ENCODE peak calls at places on chromosome 20, in four cellular contexts. D is A549, M is cardiac muscle cell, H is psoas muscle. B is an unnamed sample.

GRCh38 chr20:271069-271468 is 13.5 kb downstream of the DEFB132 start:
- DNase-seq in D (no peak), M (no peak), H (no peak), B (no peak)

GRCh38 chr20:42366626-42367025 is 748.4 kb upstream of the CHD6 start:
- DNase-seq in D (no peak), M (no peak), H (no peak), B (no peak)

GRCh38 chr20:10673176-10673830 is 496 bp downstream of the JAG1 start:
- DNase-seq in D (no peak), M (peak; percentile 66), H (peak; percentile 27), B (peak; percentile 23)

GRCh38 chr20:24775966-24776365 is 173.1 kb upstream of the CST7 start:
- DNase-seq in D (no peak), M (no peak), H (no peak), B (no peak)

GRCh38 chr20:39390186-39390585 is 428.0 kb downstream of the DHX35 start:
- DNase-seq in D (no peak), M (no peak), H (no peak), B (no peak)

GRCh38 chr20:10557685-10558084 is 116.1 kb downstream of the JAG1 start:
- DNase-seq in D (no peak), M (no peak), H (no peak), B (peak; percentile 2)

GRCh38 chr20:57266251-57267157 is at the start of gene BMP7:
- DNase-seq in D (no peak), M (peak; percentile 72), H (no peak), B (peak; percentile 72)

GRCh38 chr20:53839423-53840176 is 230.8 kb downstream of the BCAS1 start:
- DNase-seq in D (no peak), M (no peak), H (no peak), B (peak; percentile 94)

GRCh38 chr20:50151034-50151743 is 2.3 kb downstream of the PEDS1 start:
- DNase-seq in D (no peak), M (no peak), H (no peak), B (no peak)

GRCh38 chr20:39904713-39905112 is 784.3 kb downstream of the MAFB start:
- DNase-seq in D (no peak), M (no peak), H (no peak), B (no peak)

GRCh38 chr20:24811020-24811419 is 138.0 kb upstream of the CST7 start:
- DNase-seq in D (no peak), M (no peak), H (no peak), B (no peak)

GRCh38 chr20:14568701-14569100 is 231.3 kb upstream of the FLRT3 start:
- DNase-seq in D (no peak), M (no peak), H (no peak), B (no peak)

GRCh38 chr20:32018269-32019155 is 8.3 kb downstream of the CCM2L start:
- DNase-seq in D (peak; percentile 77), M (peak; percentile 73), H (peak; percentile 52), B (peak; percentile 60)

GRCh38 chr20:4509825-4510522 is 211.7 kb upstream of the PRND start:
- DNase-seq in D (no peak), M (no peak), H (no peak), B (no peak)

GRCh38 chr20:25148181-25148981 is 47.1 kb upstream of the ENTPD6 start:
- DNase-seq in D (no peak), M (peak; percentile 12), H (peak; percentile 43), B (no peak)

GRCh38 chr20:14334306-14334930 is 3.0 kb downstream of the FLRT3 start:
- DNase-seq in D (peak; percentile 37), M (peak; percentile 75), H (no peak), B (peak; percentile 1)

GRCh38 chr20:35892871-35893270 is 61.4 kb downstream of the SCAND1 start:
- DNase-seq in D (no peak), M (no peak), H (no peak), B (no peak)

GRCh38 chr20:64066984-64067605 is 4.1 kb downstream of the TCEA2 start:
- DNase-seq in D (no peak), M (no peak), H (no peak), B (no peak)
- H3K27ac ChIP-seq in D (no peak overlapping the region), M (no peak overlapping the region), H (no peak overlapping the region), B (no peak overlapping the region)

GRCh38 chr20:37220796-37221195 is 40.8 kb downstream of the GHRH start:
- DNase-seq in D (no peak), M (no peak), H (no peak), B (no peak)
- H3K27ac ChIP-seq in D (no peak overlapping the region), M (peak overlapping the region; percentile 6), H (no peak overlapping the region), B (no peak overlapping the region)

GRCh38 chr20:44629542-44629941 is 22.0 kb downstream of the ADA start:
- DNase-seq in D (no peak), M (no peak), H (no peak), B (no peak)
- H3K27ac ChIP-seq in D (no peak overlapping the region), M (no peak overlapping the region), H (no peak overlapping the region), B (no peak overlapping the region)

GRCh38 chr20:8402798-8403197 is 270.7 kb downstream of the PLCB1 start:
- DNase-seq in D (no peak), M (no peak), H (no peak), B (no peak)

GRCh38 chr20:8406394-8406793 is 274.3 kb downstream of the PLCB1 start:
- DNase-seq in D (no peak), M (no peak), H (no peak), B (no peak)

GRCh38 chr20:8404912-8405635 is 273.0 kb downstream of the PLCB1 start:
- DNase-seq in D (no peak), M (no peak), H (no peak), B (no peak)

GRCh38 chr20:8414611-8415274 is 282.7 kb downstream of the PLCB1 start:
- DNase-seq in D (no peak), M (no peak), H (no peak), B (no peak)

GRCh38 chr20:8408587-8409307 is 276.7 kb downstream of the PLCB1 start:
- DNase-seq in D (no peak), M (no peak), H (no peak), B (no peak)
- H3K27ac ChIP-seq in D (no peak overlapping the region), M (no peak overlapping the region), H (no peak overlapping the region), B (no peak overlapping the region)

DNA sequence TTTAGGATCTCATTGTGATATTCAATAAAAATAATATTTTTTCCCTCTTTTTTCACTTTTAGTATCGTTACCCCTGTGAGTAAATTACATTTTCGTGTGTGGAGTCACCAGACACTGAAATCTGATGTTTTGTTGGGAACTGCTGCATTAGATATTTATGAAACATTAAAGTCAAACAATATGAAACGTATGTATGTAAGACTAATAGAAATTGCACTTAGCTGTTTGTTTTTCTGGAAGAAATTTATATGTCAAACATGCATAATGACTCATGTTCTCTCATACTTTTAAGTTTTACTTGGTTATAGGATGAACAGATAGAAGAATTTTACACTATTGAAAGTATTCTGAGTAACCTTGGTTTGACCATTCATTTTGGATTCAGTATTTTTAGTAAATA is 49.4 kb downstream of the ITCH start:
- DNase-seq in D (no peak), M (no peak), H (no peak), B (no peak)
- H3K27ac ChIP-seq in D (no peak overlapping the region), M (no peak overlapping the region), H (no peak overlapping the region), B (no peak overlapping the region)

DNA sequence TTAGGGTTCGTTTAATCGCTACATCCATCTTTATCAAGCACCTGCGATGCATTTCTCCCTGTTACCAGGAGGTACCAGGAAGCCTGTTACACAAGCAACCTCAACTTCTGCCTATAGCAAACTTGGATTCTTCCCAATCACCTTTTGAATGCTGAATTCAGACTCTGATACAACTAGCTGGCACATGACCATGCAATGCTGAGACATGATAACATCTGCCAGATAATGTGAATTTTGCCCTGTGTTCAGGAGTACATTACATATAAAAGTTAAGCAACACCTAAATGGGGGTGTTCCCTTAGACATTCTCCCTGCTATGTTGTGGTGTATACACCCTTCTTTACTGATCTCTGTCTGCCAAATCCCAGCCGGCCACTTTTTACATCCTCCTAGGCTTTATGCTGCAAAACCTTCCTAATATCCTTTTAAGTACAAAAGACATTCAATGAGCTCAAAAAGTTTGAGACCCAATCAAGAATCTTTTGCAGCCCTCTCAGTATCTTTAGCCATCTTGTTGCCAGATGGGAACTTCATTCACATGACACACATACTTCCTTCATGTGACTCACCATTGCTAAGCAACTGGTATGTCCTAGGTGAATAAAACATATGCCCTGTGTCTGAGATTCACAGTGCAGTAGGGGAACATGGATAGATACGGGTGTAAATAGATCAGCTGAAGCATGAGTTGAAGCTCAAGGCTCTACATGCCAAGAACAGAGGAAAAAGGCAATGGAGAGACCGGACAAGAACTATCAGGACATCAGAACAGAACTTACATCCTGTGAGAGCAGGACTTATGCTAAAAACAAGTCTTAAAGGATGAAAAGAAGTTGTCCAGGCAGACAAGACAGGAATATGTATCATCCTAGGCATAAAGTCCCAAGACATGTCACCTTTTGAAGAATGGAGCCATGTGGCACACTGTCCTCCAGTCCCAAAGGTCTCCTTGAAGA is 84.3 kb downstream of the ZHX3 start:
- DNase-seq in D (peak; percentile 31), M (no peak), H (no peak), B (no peak)
- H3K27ac ChIP-seq in D (peak overlapping the region; percentile 64), M (no peak overlapping the region), H (peak overlapping the region; percentile 72), B (no peak overlapping the region)

DNA sequence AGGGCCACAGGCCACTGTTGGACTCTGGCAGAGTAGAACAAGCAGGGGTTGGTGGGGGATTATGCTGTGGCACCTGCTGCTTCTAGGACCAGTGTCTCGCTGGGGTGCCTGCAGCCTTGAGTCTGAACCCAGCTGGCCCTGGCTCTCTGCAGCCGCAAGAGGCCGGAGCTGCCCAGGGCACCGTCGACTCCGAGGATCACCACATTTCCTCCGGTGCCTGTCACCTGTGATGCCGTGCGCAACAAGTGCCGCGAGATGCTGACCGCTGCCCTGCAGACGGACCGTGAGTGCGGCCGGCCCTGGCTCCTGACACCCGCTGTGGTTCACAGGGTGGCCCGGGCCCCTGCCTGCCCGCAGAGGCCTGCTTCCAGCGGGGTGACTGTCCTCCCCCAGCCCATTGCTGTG is 6.2 kb downstream of the TCEA2 start:
- DNase-seq in D (no peak), M (no peak), H (no peak), B (no peak)
- H3K27ac ChIP-seq in D (no peak overlapping the region), M (no peak overlapping the region), H (no peak overlapping the region), B (no peak overlapping the region)

DNA sequence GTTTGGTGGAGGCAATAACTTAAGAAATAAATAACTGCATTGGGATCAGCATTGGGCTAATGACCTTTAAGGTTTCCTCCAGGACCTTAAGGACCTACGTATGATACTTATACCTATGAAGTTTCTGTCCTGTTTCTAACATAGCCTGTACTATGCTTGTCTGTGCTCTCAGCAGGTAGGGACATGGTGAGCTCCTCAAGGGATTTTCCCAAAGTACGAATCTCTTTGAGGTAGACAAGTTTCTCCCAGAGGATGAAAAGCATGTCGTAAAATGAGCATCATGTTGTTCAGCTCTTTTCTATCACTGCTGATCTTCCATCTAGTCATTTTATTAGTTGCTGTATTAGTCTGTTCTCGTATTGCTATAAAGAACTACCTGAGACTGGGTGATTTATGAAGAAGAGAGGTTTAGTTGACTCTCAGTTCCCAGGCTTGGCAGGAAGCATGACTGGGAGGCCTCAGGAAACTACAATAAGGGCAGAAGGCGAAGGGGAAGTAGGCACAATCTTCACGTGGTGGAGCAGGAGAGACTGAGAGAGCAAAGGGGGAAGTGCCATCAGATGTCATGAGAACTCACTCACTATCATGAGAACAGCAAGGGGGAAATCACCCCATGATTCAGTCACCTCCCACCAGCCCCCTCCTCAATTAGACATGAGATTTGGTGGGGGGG is 77.8 kb upstream of the TGM3 start:
- DNase-seq in D (no peak), M (no peak), H (no peak), B (no peak)
- H3K27ac ChIP-seq in D (no peak overlapping the region), M (no peak overlapping the region), H (no peak overlapping the region), B (no peak overlapping the region)